ENCODE peak calls at places on chromosome 13, in eight cellular contexts. One of them, this sample, is unnamed.

GRCh38 chr13:43229506-43229905 is 206.1 kb downstream of the DNAJC15 start:
- DNase-seq in NCI-H1048: no peak
- DNase-seq in left cardiac atrium: no peak
- DNase-seq in kidney glomerular epithelial cell: no peak
- DNase-seq in activated naive CD4-positive, alpha-beta T cell: no peak
- DNase-seq in sciatic nerve: no peak
- DNase-seq in HFF-Myc: no peak
- DNase-seq in cardiac fibroblast: peak; percentile 78
- DNase-seq in this sample: no peak

GRCh38 chr13:27026396-27026795 is 145.2 kb downstream of the USP12 start:
- DNase-seq in NCI-H1048: no peak
- DNase-seq in left cardiac atrium: no peak
- DNase-seq in kidney glomerular epithelial cell: no peak
- DNase-seq in activated naive CD4-positive, alpha-beta T cell: no peak
- DNase-seq in sciatic nerve: no peak
- DNase-seq in HFF-Myc: no peak
- DNase-seq in cardiac fibroblast: no peak
- DNase-seq in this sample: no peak

GRCh38 chr13:102295316-102296048 is 106.4 kb downstream of the FGF14 start:
- DNase-seq in NCI-H1048: no peak
- DNase-seq in left cardiac atrium: no peak
- DNase-seq in kidney glomerular epithelial cell: no peak
- DNase-seq in activated naive CD4-positive, alpha-beta T cell: no peak
- DNase-seq in sciatic nerve: no peak
- DNase-seq in HFF-Myc: no peak
- DNase-seq in cardiac fibroblast: peak; percentile 71
- DNase-seq in this sample: no peak

GRCh38 chr13:40333238-40333637 is 333.2 kb downstream of the FOXO1 start:
- DNase-seq in NCI-H1048: no peak
- DNase-seq in left cardiac atrium: no peak
- DNase-seq in kidney glomerular epithelial cell: peak; percentile 9
- DNase-seq in activated naive CD4-positive, alpha-beta T cell: no peak
- DNase-seq in sciatic nerve: no peak
- DNase-seq in HFF-Myc: no peak
- DNase-seq in cardiac fibroblast: no peak
- DNase-seq in this sample: no peak

GRCh38 chr13:25406377-25406776 is 34.6 kb downstream of the ATP8A2 start:
- DNase-seq in NCI-H1048: no peak
- DNase-seq in left cardiac atrium: no peak
- DNase-seq in kidney glomerular epithelial cell: peak; percentile 2
- DNase-seq in activated naive CD4-positive, alpha-beta T cell: no peak
- DNase-seq in sciatic nerve: no peak
- DNase-seq in HFF-Myc: no peak
- DNase-seq in cardiac fibroblast: no peak
- DNase-seq in this sample: no peak

GRCh38 chr13:101640797-101641400 is 188.4 kb downstream of the ITGBL1 start:
- DNase-seq in NCI-H1048: no peak
- DNase-seq in left cardiac atrium: no peak
- DNase-seq in kidney glomerular epithelial cell: peak; percentile 73
- DNase-seq in activated naive CD4-positive, alpha-beta T cell: no peak
- DNase-seq in sciatic nerve: no peak
- DNase-seq in HFF-Myc: peak; percentile 66
- DNase-seq in cardiac fibroblast: peak; percentile 89
- DNase-seq in this sample: no peak

GRCh38 chr13:32964987-32965386 is 51.2 kb upstream of the KL start:
- DNase-seq in NCI-H1048: no peak
- DNase-seq in left cardiac atrium: no peak
- DNase-seq in kidney glomerular epithelial cell: no peak
- DNase-seq in activated naive CD4-positive, alpha-beta T cell: no peak
- DNase-seq in sciatic nerve: no peak
- DNase-seq in HFF-Myc: no peak
- DNase-seq in cardiac fibroblast: no peak
- DNase-seq in this sample: no peak

GRCh38 chr13:28136916-28137315 is 1.4 kb upstream of the PAN3 start:
- DNase-seq in NCI-H1048: no peak
- DNase-seq in left cardiac atrium: no peak
- DNase-seq in kidney glomerular epithelial cell: no peak
- DNase-seq in activated naive CD4-positive, alpha-beta T cell: no peak
- DNase-seq in sciatic nerve: no peak
- DNase-seq in HFF-Myc: no peak
- DNase-seq in cardiac fibroblast: no peak
- DNase-seq in this sample: no peak

GRCh38 chr13:106986687-106987434 is 418.9 kb upstream of the ARGLU1 start:
- DNase-seq in NCI-H1048: no peak
- DNase-seq in left cardiac atrium: no peak
- DNase-seq in kidney glomerular epithelial cell: no peak
- DNase-seq in activated naive CD4-positive, alpha-beta T cell: no peak
- DNase-seq in sciatic nerve: no peak
- DNase-seq in HFF-Myc: no peak
- DNase-seq in cardiac fibroblast: no peak
- DNase-seq in this sample: peak; percentile 28

GRCh38 chr13:100495455-100495854 is 93.1 kb downstream of the GGACT start:
- DNase-seq in NCI-H1048: no peak
- DNase-seq in left cardiac atrium: no peak
- DNase-seq in kidney glomerular epithelial cell: no peak
- DNase-seq in activated naive CD4-positive, alpha-beta T cell: no peak
- DNase-seq in sciatic nerve: no peak
- DNase-seq in HFF-Myc: no peak
- DNase-seq in cardiac fibroblast: no peak
- DNase-seq in this sample: no peak

GRCh38 chr13:29137995-29138394 is 317.9 kb downstream of the MTUS2 start:
- DNase-seq in NCI-H1048: no peak
- DNase-seq in left cardiac atrium: no peak
- DNase-seq in kidney glomerular epithelial cell: no peak
- DNase-seq in activated naive CD4-positive, alpha-beta T cell: no peak
- DNase-seq in sciatic nerve: no peak
- DNase-seq in HFF-Myc: no peak
- DNase-seq in cardiac fibroblast: no peak
- DNase-seq in this sample: no peak

GRCh38 chr13:32938907-32939306 is 77.3 kb upstream of the KL start:
- DNase-seq in NCI-H1048: no peak
- DNase-seq in left cardiac atrium: no peak
- DNase-seq in kidney glomerular epithelial cell: no peak
- DNase-seq in activated naive CD4-positive, alpha-beta T cell: no peak
- DNase-seq in sciatic nerve: no peak
- DNase-seq in HFF-Myc: no peak
- DNase-seq in cardiac fibroblast: peak; percentile 85
- DNase-seq in this sample: no peak

GRCh38 chr13:32031815-32032345 is 306 bp downstream of the FRY start:
- DNase-seq in NCI-H1048: no peak
- DNase-seq in left cardiac atrium: no peak
- DNase-seq in kidney glomerular epithelial cell: no peak
- DNase-seq in activated naive CD4-positive, alpha-beta T cell: no peak
- DNase-seq in sciatic nerve: no peak
- DNase-seq in HFF-Myc: no peak
- DNase-seq in cardiac fibroblast: no peak
- DNase-seq in this sample: no peak

GRCh38 chr13:36031490-36031889 is 99.7 kb downstream of the DCLK1 start:
- DNase-seq in NCI-H1048: no peak
- DNase-seq in left cardiac atrium: no peak
- DNase-seq in kidney glomerular epithelial cell: no peak
- DNase-seq in activated naive CD4-positive, alpha-beta T cell: no peak
- DNase-seq in sciatic nerve: no peak
- DNase-seq in HFF-Myc: no peak
- DNase-seq in cardiac fibroblast: no peak
- DNase-seq in this sample: peak; percentile 12

GRCh38 chr13:97982286-97982685 is 28.8 kb downstream of the IPO5 start:
- DNase-seq in NCI-H1048: no peak
- DNase-seq in left cardiac atrium: no peak
- DNase-seq in kidney glomerular epithelial cell: no peak
- DNase-seq in activated naive CD4-positive, alpha-beta T cell: no peak
- DNase-seq in sciatic nerve: no peak
- DNase-seq in HFF-Myc: no peak
- DNase-seq in cardiac fibroblast: no peak
- DNase-seq in this sample: no peak

GRCh38 chr13:39282400-39282972 is 244.2 kb downstream of the NHLRC3 start:
- DNase-seq in NCI-H1048: no peak
- DNase-seq in left cardiac atrium: no peak
- DNase-seq in kidney glomerular epithelial cell: no peak
- DNase-seq in activated naive CD4-positive, alpha-beta T cell: no peak
- DNase-seq in sciatic nerve: no peak
- DNase-seq in HFF-Myc: no peak
- DNase-seq in cardiac fibroblast: no peak
- DNase-seq in this sample: no peak

GRCh38 chr13:55606045-55606665 is 1534.6 kb upstream of the PRR20A start:
- DNase-seq in NCI-H1048: no peak
- DNase-seq in left cardiac atrium: no peak
- DNase-seq in kidney glomerular epithelial cell: no peak
- DNase-seq in activated naive CD4-positive, alpha-beta T cell: no peak
- DNase-seq in sciatic nerve: no peak
- DNase-seq in HFF-Myc: no peak
- DNase-seq in cardiac fibroblast: no peak
- DNase-seq in this sample: no peak

This sample was measured in SK-N-MC.